ENCODE peak calls at places on chromosomes 4 and X, in seven cellular contexts. T, K, U, V, A, W and D are unnamed samples.

GRCh38 chrX:107628662-107629532 is 587 bp downstream of the PRPS1 start:
- DNase-seq in T (peak), K (no peak), U (peak), V (peak), A (no peak), W (peak), D (peak)

GRCh38 chr4:89434364-89434988 is 126.9 kb upstream of the GPRIN3 start:
- DNase-seq in T (peak), K (no peak), U (no peak), V (peak), A (peak), W (no peak), D (peak)

GRCh38 chrX:55161581-55161980 is 58.6 kb upstream of the PAGE5 start:
- DNase-seq in T (no peak), K (no peak), U (no peak), V (no peak), A (no peak), W (no peak), D (peak)

GRCh38 chr4:31111794-31112193 is 391.6 kb downstream of the PCDH7 start:
- DNase-seq in T (no peak), K (no peak), U (no peak), V (no peak), A (no peak), W (no peak), D (no peak)

GRCh38 chr4:152374606-152375285 is 161.1 kb downstream of the FBXW7 start:
- DNase-seq in T (no peak), K (no peak), U (no peak), V (no peak), A (no peak), W (no peak), D (no peak)

GRCh38 chr4:140645614-140646412 is 77.1 kb upstream of the UCP1 start:
- DNase-seq in T (no peak), K (no peak), U (no peak), V (no peak), A (peak), W (no peak), D (no peak)

GRCh38 chrX:47581731-47582647 is at the start of gene TIMP1:
- DNase-seq in T (peak), K (no peak), U (peak), V (peak), A (peak), W (peak), D (peak)

GRCh38 chrX:153971632-153972367 is at the start of gene HCFC1:
- DNase-seq in T (peak), K (peak), U (peak), V (peak), A (peak), W (peak), D (peak)

GRCh38 chrX:16743604-16744325 is 24.4 kb downstream of the SYAP1 start:
- DNase-seq in T (peak), K (no peak), U (no peak), V (peak), A (no peak), W (peak), D (no peak)

GRCh38 chr4:162352580-162353107 is 188.8 kb upstream of the FSTL5 start:
- DNase-seq in T (no peak), K (no peak), U (no peak), V (no peak), A (no peak), W (no peak), D (no peak)

GRCh38 chr4:2432991-2433530 is 14.3 kb downstream of the CFAP99 start:
- DNase-seq in T (no peak), K (no peak), U (no peak), V (no peak), A (peak), W (no peak), D (no peak)

GRCh38 chrX:70664726-70665125 is 220.1 kb downstream of the DLG3 start:
- DNase-seq in T (peak), K (no peak), U (no peak), V (peak), A (peak), W (no peak), D (peak)

GRCh38 chr4:124415206-124415605 is 297.3 kb downstream of the ANKRD50 start:
- DNase-seq in T (no peak), K (no peak), U (no peak), V (no peak), A (no peak), W (no peak), D (no peak)

GRCh38 chr4:143558823-143559756 is 45.6 kb downstream of the SMARCA5 start:
- DNase-seq in T (peak), K (peak), U (peak), V (peak), A (peak), W (peak), D (peak)

GRCh38 chr4:98433608-98434198 is 172.5 kb downstream of the RAP1GDS1 start:
- DNase-seq in T (peak), K (no peak), U (no peak), V (no peak), A (no peak), W (no peak), D (no peak)

GRCh38 chr4:138039010-138039409 is 203.1 kb downstream of the SLC7A11 start:
- DNase-seq in T (peak), K (no peak), U (no peak), V (no peak), A (no peak), W (no peak), D (no peak)

GRCh38 chrX:129529685-129530281 is 6.5 kb upstream of the SMARCA1 start:
- DNase-seq in T (peak), K (no peak), U (no peak), V (no peak), A (no peak), W (no peak), D (no peak)

GRCh38 chrX:31543565-31544125 is 471.8 kb upstream of the FTHL17 start:
- DNase-seq in T (no peak), K (no peak), U (no peak), V (no peak), A (no peak), W (no peak), D (no peak)

GRCh38 chr4:5757536-5757935 is 46.5 kb downstream of the EVC start:
- DNase-seq in T (no peak), K (no peak), U (no peak), V (no peak), A (no peak), W (no peak), D (no peak)

GRCh38 chr4:32140636-32141035 is 1420.5 kb downstream of the PCDH7 start:
- DNase-seq in T (peak), K (no peak), U (no peak), V (peak), A (no peak), W (peak), D (no peak)

GRCh38 chr4:117331817-117332216 is 246.4 kb upstream of the TRAM1L1 start:
- DNase-seq in T (no peak), K (no peak), U (no peak), V (no peak), A (no peak), W (no peak), D (no peak)